ENCODE peak calls at places on chromosome 14, in six cellular contexts. G is SK-N-SH, N is K562, S is GM12878, L is H1, J is HepG2. Q is an unnamed sample.

GRCh38 chr14:101506211-101506920 is 54.9 kb upstream of the DIO3 start:
- DNase-seq in N (no peak), L (no peak), S (no peak), G (no peak), J (no peak), Q (no peak)

GRCh38 chr14:63854330-63854729 is 1.5 kb downstream of the SYNE2 start:
- DNase-seq in N (no peak), J (no peak), G (no peak), S (no peak), L (no peak), Q (no peak)

GRCh38 chr14:53949201-53949600 is 7.4 kb downstream of the BMP4 start:
- DNase-seq in N (no peak), J (no peak), G (no peak), S (no peak), L (no peak), Q (no peak)

GRCh38 chr14:28784262-28785021 is 17.9 kb downstream of the FOXG1 start:
- DNase-seq in L (no peak), N (no peak), S (no peak), J (no peak), G (no peak), Q (no peak)

GRCh38 chr14:72665259-72665658 is 228.6 kb downstream of the DPF3 start:
- DNase-seq in J (peak), G (no peak), L (no peak), S (no peak), N (no peak), Q (no peak)

GRCh38 chr14:96698846-96699543 is 98.2 kb upstream of the VRK1 start:
- DNase-seq in S (peak), J (no peak), G (no peak), N (peak), L (no peak), Q (peak)

GRCh38 chr14:22819191-22819988 is 4.2 kb upstream of the SLC7A7 start:
- DNase-seq in N (no peak), S (no peak), L (peak), J (peak), G (no peak), Q (no peak)

GRCh38 chr14:74048291-74048690 is 29.1 kb downstream of the BBOF1 start:
- DNase-seq in N (peak), J (no peak), G (no peak), S (no peak), L (peak), Q (no peak)

GRCh38 chr14:54603362-54603761 is 36.4 kb downstream of the SAMD4A start:
- DNase-seq in L (no peak), S (no peak), N (no peak), J (no peak), G (no peak), Q (no peak)

GRCh38 chr14:24122971-24123370 is 7.5 kb upstream of the FITM1 start:
- DNase-seq in J (no peak), S (no peak), L (no peak), N (no peak), G (no peak), Q (no peak)

GRCh38 chr14:67551123-67551522 is 18.0 kb downstream of the PLEKHH1 start:
- DNase-seq in N (no peak), L (no peak), G (no peak), S (no peak), J (no peak), Q (no peak)

GRCh38 chr14:39956372-39956771 is 524.1 kb upstream of the FBXO33 start:
- DNase-seq in S (no peak), N (no peak), L (no peak), G (no peak), J (no peak), Q (no peak)

GRCh38 chr14:75343914-75344313 is 65.3 kb downstream of the FOS start:
- DNase-seq in J (no peak), N (no peak), S (no peak), L (no peak), G (no peak), Q (no peak)

GRCh38 chr14:21268612-21269251 is 510 bp downstream of the HNRNPC start:
- DNase-seq in J (peak), N (peak), L (no peak), G (no peak), S (no peak), Q (no peak)

GRCh38 chr14:101250948-101251811 is 310.1 kb upstream of the DIO3 start:
- DNase-seq in L (peak), S (no peak), N (no peak), G (peak), J (no peak), Q (no peak)

GRCh38 chr14:75428230-75429104 is 645 bp downstream of the JDP2 start:
- DNase-seq in J (no peak), S (no peak), N (peak), L (no peak), G (peak), Q (peak)

GRCh38 chr14:63986789-63987533 is 134.2 kb downstream of the SYNE2 start:
- DNase-seq in J (no peak), N (no peak), G (no peak), S (no peak), L (no peak), Q (no peak)

GRCh38 chr14:76420827-76421226 is 44.9 kb downstream of the ESRRB start:
- DNase-seq in J (no peak), S (no peak), G (no peak), L (no peak), N (no peak), Q (no peak)

GRCh38 chr14:90287791-90288190 is 31.4 kb downstream of the PSMC1 start:
- DNase-seq in N (no peak), G (no peak), S (no peak), L (no peak), J (no peak), Q (no peak)

GRCh38 chr14:97158102-97158501 is 360.9 kb downstream of the VRK1 start:
- DNase-seq in J (no peak), N (no peak), S (no peak), L (no peak), G (no peak), Q (no peak)

GRCh38 chr14:58708004-58708403 is 70.2 kb downstream of the DACT1 start:
- DNase-seq in G (no peak), L (no peak), J (no peak), S (no peak), N (no peak), Q (no peak)

GRCh38 chr14:21734457-21735074 is 60.9 kb upstream of the OR4E1 start:
- DNase-seq in L (no peak), S (peak), J (peak), G (peak), N (peak), Q (peak)

GRCh38 chr14:58272589-58273372 is 25.6 kb upstream of the ARID4A start:
- DNase-seq in L (no peak), S (no peak), J (peak), N (peak), G (no peak), Q (peak)

GRCh38 chr14:57962293-57962996 is 96.6 kb upstream of the SLC35F4 start:
- DNase-seq in S (no peak), L (peak), N (no peak), J (no peak), G (no peak), Q (no peak)

GRCh38 chr14:74577247-74577947 is 34.6 kb downstream of the LTBP2 start:
- DNase-seq in J (no peak), N (no peak), S (no peak), G (no peak), L (no peak), Q (no peak)

GRCh38 chr14:62626416-62626815 is 418.8 kb downstream of the KCNH5 start:
- DNase-seq in L (no peak), J (no peak), S (no peak), N (no peak), G (no peak), Q (no peak)

GRCh38 chr14:76883437-76883836 is 57.2 kb downstream of the LRRC74A start:
- DNase-seq in G (no peak), L (no peak), S (no peak), N (no peak), J (no peak), Q (no peak)

GRCh38 chr14:97523936-97524335 is 726.8 kb downstream of the VRK1 start:
- DNase-seq in J (no peak), S (no peak), N (no peak), G (no peak), L (no peak), Q (no peak)

GRCh38 chr14:30195946-30196345 is 268.3 kb upstream of the PRKD1 start:
- DNase-seq in N (no peak), G (no peak), S (no peak), J (no peak), L (no peak), Q (peak)

GRCh38 chr14:77036484-77037337 is 8.2 kb upstream of the IRF2BPL start:
- DNase-seq in G (no peak), N (no peak), L (no peak), S (peak), J (no peak), Q (no peak)

GRCh38 chr14:54806616-54807015 is 96.0 kb downstream of the GCH1 start:
- DNase-seq in N (no peak), S (no peak), J (no peak), G (no peak), L (no peak), Q (no peak)

DNA sequence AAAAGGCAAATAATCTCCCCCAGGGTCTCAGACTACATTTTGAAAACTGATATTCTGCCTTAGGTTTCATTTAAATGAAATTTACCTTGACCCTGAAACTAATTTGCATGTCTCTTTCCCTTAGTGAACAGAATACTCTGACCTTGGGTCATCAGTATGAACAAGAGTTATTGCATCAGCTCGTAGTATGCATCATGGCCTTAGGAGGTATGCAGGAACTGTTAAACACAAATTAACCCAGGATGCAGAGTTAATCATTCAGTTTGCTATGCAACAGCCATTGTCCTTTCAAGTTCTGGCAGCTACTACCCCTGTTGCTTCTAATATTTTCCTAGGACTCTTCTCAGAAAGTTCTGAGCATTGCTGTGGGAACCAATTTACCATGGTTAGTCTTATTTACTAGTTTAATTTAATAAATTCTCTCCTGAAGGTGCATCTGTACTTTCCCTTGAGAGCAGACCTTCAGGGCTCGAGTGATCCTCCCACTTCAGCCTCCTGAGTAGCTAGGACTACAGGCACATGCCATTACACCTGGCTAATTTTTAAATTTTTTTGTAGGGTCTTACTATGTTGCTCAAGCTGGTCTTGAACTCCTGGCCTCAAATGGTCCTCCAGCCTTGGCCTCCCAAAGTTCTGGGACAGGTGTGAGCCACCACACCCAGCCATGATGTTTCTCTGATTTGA is 126.7 kb downstream of the TTC6 start:
- DNase-seq in G (no peak), N (no peak), L (no peak), J (peak), S (no peak), Q (no peak)
- TF ChIP-seq GABPA in G (no peak), N (no peak), L (no peak), J (no peak), S (no peak), Q (no peak)

DNA sequence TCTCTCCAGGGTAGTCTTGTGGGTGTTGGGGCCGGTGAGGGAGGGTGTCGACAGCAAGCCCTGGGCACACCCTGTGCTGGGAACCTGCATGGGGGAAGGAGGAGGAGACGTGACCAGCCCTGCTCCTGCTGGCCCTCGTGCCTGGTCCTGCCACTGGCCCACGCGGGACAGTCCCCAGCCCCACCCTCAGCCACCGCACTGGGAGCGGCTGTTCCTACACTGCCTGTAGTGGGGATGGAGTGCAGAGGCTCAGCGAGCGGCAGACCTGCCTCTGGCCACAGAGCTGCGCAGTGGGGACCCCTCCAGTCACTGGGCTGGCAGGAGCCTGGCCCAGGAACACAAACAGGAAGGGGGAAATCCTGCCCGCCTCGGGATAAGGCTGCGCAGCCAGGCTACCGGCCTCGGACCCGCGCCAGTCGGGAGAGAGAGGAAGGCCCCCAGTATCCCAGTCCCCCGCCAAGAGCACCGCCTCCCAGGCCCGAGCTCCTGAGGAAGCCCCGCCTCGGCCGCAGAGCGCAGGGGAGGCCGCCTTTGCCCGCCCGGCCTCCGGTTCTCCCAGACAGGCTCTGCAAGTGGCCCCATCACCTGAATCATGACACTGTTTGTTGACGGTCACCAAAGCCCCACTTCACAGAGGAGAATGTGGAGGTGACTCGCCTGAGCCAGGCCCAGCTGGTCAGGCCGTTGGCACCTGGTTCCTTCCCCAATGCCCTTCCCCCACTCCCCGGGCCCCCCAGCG is 10.6 kb downstream of the AHNAK2 start:
- DNase-seq in L (peak), N (no peak), J (no peak), S (no peak), G (peak), Q (no peak)
- TF ChIP-seq GABPA in L (peak), N (no peak), J (no peak), S (no peak), G (no peak), Q (no peak)

GRCh38 chr14:95527392-95528002 is 7.4 kb upstream of the GLRX5 start:
- DNase-seq in J (peak), G (peak), N (no peak), L (no peak), S (no peak), Q (no peak)
- TF ChIP-seq GABPA in J (no peak), G (no peak), N (no peak), L (no peak), S (no peak), Q (no peak)

GRCh38 chr14:36449903-36450302 is 70.1 kb downstream of the NKX2-1 start:
- DNase-seq in L (no peak), N (no peak), S (no peak), G (no peak), J (no peak), Q (no peak)

GRCh38 chr14:36451346-36452065 is 68.5 kb downstream of the NKX2-1 start:
- DNase-seq in L (no peak), S (no peak), N (no peak), J (no peak), G (no peak), Q (no peak)

GRCh38 chr14:36452850-36453249 is 67.2 kb downstream of the NKX2-1 start:
- DNase-seq in J (no peak), G (no peak), N (no peak), L (no peak), S (no peak), Q (no peak)

GRCh38 chr14:36454599-36455240 is 65.3 kb downstream of the NKX2-1 start:
- DNase-seq in N (no peak), S (no peak), J (peak), G (no peak), L (no peak), Q (no peak)

GRCh38 chr14:36450550-36450949 is 69.5 kb downstream of the NKX2-1 start:
- DNase-seq in G (no peak), S (no peak), N (peak), J (no peak), L (no peak), Q (no peak)
- TF ChIP-seq GABPA in G (no peak), S (no peak), N (no peak), J (no peak), L (no peak), Q (no peak)

GRCh38 chr14:95520346-95520745 is 3.9 kb upstream of the SYNE3 start:
- DNase-seq in J (no peak), N (no peak), L (no peak), S (no peak), G (no peak), Q (peak)

GRCh38 chr14:95522116-95522515 is 5.7 kb upstream of the SYNE3 start:
- DNase-seq in S (no peak), L (no peak), G (no peak), N (no peak), J (no peak), Q (no peak)

GRCh38 chr14:95518045-95518751 is 1.7 kb upstream of the SYNE3 start:
- DNase-seq in N (no peak), S (no peak), L (no peak), J (no peak), G (no peak), Q (no peak)

GRCh38 chr14:95521001-95521400 is 4.6 kb upstream of the SYNE3 start:
- DNase-seq in L (no peak), J (peak), S (no peak), N (no peak), G (no peak), Q (no peak)

DNA sequence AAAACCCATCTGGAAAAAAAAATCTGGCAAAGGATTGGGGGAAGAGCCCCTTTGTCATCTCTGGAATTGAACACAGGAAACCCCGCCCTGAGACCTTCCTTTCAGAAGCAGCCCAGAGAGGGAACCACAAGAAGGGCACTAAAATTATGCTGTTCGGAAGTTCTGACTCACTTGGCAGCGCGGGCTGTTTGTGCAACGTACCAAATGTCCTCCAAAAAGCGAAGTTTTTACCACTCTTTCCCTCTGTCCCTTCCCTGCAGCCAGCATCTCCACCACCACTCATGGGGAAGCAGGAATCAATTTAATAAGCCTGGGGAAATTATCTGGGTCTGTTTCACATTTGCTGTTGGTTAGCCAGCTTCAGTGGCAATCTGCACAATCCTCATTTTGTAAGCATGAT is 3.2 kb upstream of the SYNE3 start:
- DNase-seq in S (no peak), N (no peak), L (no peak), J (no peak), G (peak), Q (peak)
- TF ChIP-seq GABPA in S (no peak), N (no peak), L (no peak), J (no peak), G (no peak), Q (peak)

GRCh38 chr14:51081712-51082111 is 13.2 kb downstream of the TRIM9 start:
- DNase-seq in N (no peak), J (no peak), G (no peak), L (no peak), S (no peak), Q (no peak)

GRCh38 chr14:51080622-51081021 is 14.3 kb downstream of the TRIM9 start:
- DNase-seq in N (no peak), L (no peak), S (no peak), J (no peak), G (no peak), Q (no peak)

GRCh38 chr14:51081209-51081608 is 13.7 kb downstream of the TRIM9 start:
- DNase-seq in S (no peak), J (no peak), N (no peak), G (no peak), L (no peak), Q (no peak)

GRCh38 chr14:51079489-51079888 is 15.4 kb downstream of the TRIM9 start:
- DNase-seq in S (no peak), J (no peak), G (peak), L (no peak), N (no peak), Q (no peak)

GRCh38 chr14:51079085-51079484 is 15.8 kb downstream of the TRIM9 start:
- DNase-seq in G (no peak), S (no peak), L (no peak), N (no peak), J (no peak), Q (peak)
- TF ChIP-seq GABPA in G (no peak), S (no peak), L (no peak), N (no peak), J (no peak), Q (no peak)

DNA sequence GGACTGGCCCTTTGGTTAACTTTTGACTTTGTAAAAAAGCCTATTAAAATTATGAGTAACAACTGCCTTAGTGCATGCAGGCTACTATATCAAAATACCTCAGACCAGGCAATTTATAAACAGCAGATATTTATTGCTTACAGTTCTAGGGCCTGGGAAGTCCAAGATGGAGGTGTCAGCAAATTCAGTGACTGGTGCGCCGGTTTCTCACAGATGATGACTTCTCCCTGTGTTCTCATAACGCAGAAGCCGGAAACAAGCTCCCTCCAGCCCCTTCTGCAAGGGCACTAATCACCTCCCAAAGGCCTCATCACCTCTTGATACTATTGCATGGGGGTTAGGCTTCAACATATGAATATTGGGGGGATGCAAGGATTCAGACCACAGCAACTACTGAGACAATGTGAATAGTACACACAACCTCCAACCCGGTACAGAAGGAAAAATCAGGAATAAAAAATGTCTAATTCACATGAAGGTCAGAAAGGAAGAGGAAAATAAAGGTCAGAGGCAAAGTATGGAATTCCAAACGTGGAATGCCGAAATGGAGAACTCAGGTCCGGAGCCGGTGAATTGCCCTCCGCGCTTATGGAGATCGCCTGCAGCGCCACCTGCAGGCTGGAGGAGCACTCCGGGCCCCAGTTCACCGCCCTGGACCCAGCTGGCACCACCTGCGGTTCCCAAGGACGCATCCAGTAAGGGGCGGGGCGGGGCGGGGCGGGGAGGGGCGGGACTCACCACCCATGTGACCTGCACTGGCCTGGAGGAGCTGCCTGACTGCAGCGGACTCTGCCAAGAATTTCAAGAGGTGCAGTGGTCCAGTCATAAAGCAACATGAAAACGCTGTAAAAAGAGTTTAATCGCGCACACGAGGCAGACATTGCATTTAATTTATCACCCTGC is 203.4 kb downstream of the KIF26A start:
- DNase-seq in S (no peak), N (peak), L (peak), J (peak), G (peak), Q (peak)
- TF ChIP-seq GABPA in S (no peak), N (no peak), L (no peak), J (no peak), G (no peak), Q (no peak)

GRCh38 chr14:70086685-70087379 is 101.9 kb downstream of the SLC8A3 start:
- DNase-seq in N (peak), S (no peak), G (peak), L (no peak), J (peak), Q (peak)
- TF ChIP-seq GABPA in N (no peak), S (no peak), G (no peak), L (no peak), J (no peak), Q (no peak)